ENCODE peak calls at places on chromosome X, in eight cellular contexts. Z is left cardiac atrium; T is right cardiac atrium; N is NCI-H748 treated with DMSO at 0.1 percent for 48 hours; S is fibroblast of lung; I is HT1080; F is RWPE2; J is stimulated activated CD8-positive, alpha-beta memory T cell treated with anti-CD3 and anti-CD28 coated beads, Interleukin-15, amount 100 ng/mL, for 24 hours. G is an unnamed sample.

GRCh38 chrX:100994352-100995281 is 25.1 kb downstream of the ARL13A start:
- DNase-seq in Z (no peak), T (no peak), N (no peak), S (peak; percentile 30), I (peak; percentile 79), F (no peak), J (no peak), G (no peak)

GRCh38 chrX:29468911-29469494 is 746.4 kb upstream of the MAGEB2 start:
- DNase-seq in Z (no peak), T (no peak), N (no peak), S (no peak), I (no peak), F (no peak), J (no peak), G (no peak)

GRCh38 chrX:54415534-54416350 is 24.5 kb upstream of the TSR2 start:
- DNase-seq in Z (no peak), T (no peak), N (no peak), S (peak; percentile 11), I (no peak), F (no peak), J (no peak), G (no peak)

GRCh38 chrX:14529288-14529989 is at the start of gene GLRA2:
- DNase-seq in Z (no peak), T (no peak), N (no peak), S (peak; percentile 24), I (no peak), F (no peak), J (no peak), G (peak; percentile 19)

GRCh38 chrX:153919281-153919680 is 6.8 kb downstream of the ARHGAP4 start:
- DNase-seq in Z (peak; percentile 14), T (no peak), N (no peak), S (no peak), I (no peak), F (peak; percentile 29), J (no peak), G (peak; percentile 84)

GRCh38 chrX:136574548-136574947 is 42.5 kb downstream of the VGLL1 start:
- DNase-seq in Z (no peak), T (no peak), N (peak; percentile 26), S (no peak), I (no peak), F (no peak), J (no peak), G (no peak)

GRCh38 chrX:46903458-46904242 is 8.6 kb upstream of the JADE3 start:
- DNase-seq in Z (peak; percentile 86), T (peak; percentile 92), N (peak; percentile 52), S (peak; percentile 73), I (peak; percentile 79), F (peak; percentile 55), J (no peak), G (peak; percentile 87)

GRCh38 chrX:56033495-56034180 is 198.5 kb upstream of the KLF8 start:
- DNase-seq in Z (no peak), T (no peak), N (no peak), S (no peak), I (no peak), F (no peak), J (no peak), G (no peak)

GRCh38 chrX:41590641-41591040 is 98.1 kb upstream of the GPR34 start:
- DNase-seq in Z (no peak), T (no peak), N (no peak), S (peak; percentile 5), I (no peak), F (no peak), J (no peak), G (no peak)

GRCh38 chrX:49278081-49278480 is 8.5 kb downstream of the PPP1R3F start:
- DNase-seq in Z (no peak), T (no peak), N (no peak), S (no peak), I (no peak), F (no peak), J (no peak), G (peak; percentile 29)

GRCh38 chrX:129696463-129697155 is 41.9 kb upstream of the APLN start:
- DNase-seq in Z (no peak), T (no peak), N (no peak), S (no peak), I (no peak), F (no peak), J (no peak), G (no peak)

GRCh38 chrX:47175588-47175980 is 18.0 kb upstream of the UBA1 start:
- DNase-seq in Z (no peak), T (no peak), N (no peak), S (no peak), I (no peak), F (no peak), J (no peak), G (no peak)

GRCh38 chrX:53135581-53135980 is 41.6 kb downstream of the KANTR start:
- DNase-seq in Z (no peak), T (no peak), N (no peak), S (no peak), I (no peak), F (no peak), J (no peak), G (no peak)

GRCh38 chrX:111467896-111468295 is 43.5 kb upstream of the SERTM2 start:
- DNase-seq in Z (peak; percentile 26), T (peak; percentile 84), N (no peak), S (no peak), I (no peak), F (no peak), J (no peak), G (no peak)

GRCh38 chrX:26100421-26100920 is 37.7 kb upstream of the MAGEB18 start:
- DNase-seq in Z (no peak), T (no peak), N (no peak), S (no peak), I (no peak), F (no peak), J (no peak), G (no peak)

GRCh38 chrX:19554786-19555185 is 39.5 kb upstream of the MAP3K15 start:
- DNase-seq in Z (no peak), T (no peak), N (no peak), S (peak; percentile 53), I (peak; percentile 68), F (no peak), J (no peak), G (peak; percentile 50)

GRCh38 chrX:115372026-115372610 is 82.6 kb downstream of the LUZP4 start:
- DNase-seq in Z (no peak), T (no peak), N (no peak), S (peak; percentile 77), I (peak; percentile 71), F (no peak), J (no peak), G (peak; percentile 27)

GRCh38 chrX:21926527-21927278 is 13.8 kb upstream of the SMS start:
- DNase-seq in Z (no peak), T (no peak), N (no peak), S (peak; percentile 96), I (peak; percentile 95), F (no peak), J (no peak), G (peak; percentile 91)

GRCh38 chrX:6644411-6644810 is 109.5 kb upstream of the VCX3A start:
- DNase-seq in Z (no peak), T (no peak), N (no peak), S (no peak), I (peak; percentile 4), F (no peak), J (no peak), G (no peak)

GRCh38 chrX:103100484-103100883 is 7.5 kb upstream of the NXF3 start:
- DNase-seq in Z (no peak), T (no peak), N (no peak), S (no peak), I (no peak), F (no peak), J (no peak), G (no peak)

GRCh38 chrX:1392376-1393130 is 640 bp upstream of the SLC25A6 start:
- DNase-seq in Z (peak; percentile 75), T (no peak), N (no peak), S (peak; percentile 76), I (peak; percentile 67), F (peak; percentile 87), J (peak; percentile 29), G (peak; percentile 95)

GRCh38 chrX:72569786-72570185 is 2.9 kb downstream of the HDAC8 start:
- DNase-seq in Z (no peak), T (no peak), N (no peak), S (peak; percentile 61), I (peak; percentile 56), F (no peak), J (no peak), G (no peak)

GRCh38 chrX:9555354-9555753 is 90.5 kb downstream of the TBL1X start:
- DNase-seq in Z (no peak), T (no peak), N (no peak), S (no peak), I (no peak), F (no peak), J (no peak), G (no peak)

GRCh38 chrX:40474205-40474626 is 106.6 kb upstream of the ATP6AP2 start:
- DNase-seq in Z (no peak), T (peak; percentile 62), N (no peak), S (no peak), I (no peak), F (no peak), J (no peak), G (no peak)

GRCh38 chrX:132218100-132218807 is 993 bp downstream of the RAP2C start:
- DNase-seq in Z (peak; percentile 86), T (peak; percentile 93), N (peak; percentile 36), S (peak; percentile 88), I (peak; percentile 69), F (peak; percentile 82), J (peak; percentile 58), G (peak; percentile 94)

GRCh38 chrX:39472161-39472560 is 625.6 kb downstream of the BCOR start:
- DNase-seq in Z (no peak), T (no peak), N (no peak), S (no peak), I (no peak), F (no peak), J (no peak), G (no peak)

GRCh38 chrX:132184871-132185270 is 34.4 kb downstream of the RAP2C start:
- DNase-seq in Z (no peak), T (no peak), N (no peak), S (no peak), I (no peak), F (no peak), J (no peak), G (no peak)

GRCh38 chrX:2974946-2975345 is 31.4 kb upstream of the ARSH start:
- DNase-seq in Z (no peak), T (no peak), N (no peak), S (no peak), I (no peak), F (no peak), J (no peak), G (no peak)

GRCh38 chrX:10612215-10612614 is 8.2 kb downstream of the MID1 start:
- DNase-seq in Z (no peak), T (no peak), N (no peak), S (peak; percentile 70), I (peak; percentile 65), F (no peak), J (no peak), G (no peak)

GRCh38 chrX:38375888-38376287 is 23.5 kb downstream of the OTC start:
- DNase-seq in Z (no peak), T (no peak), N (peak; percentile 5), S (peak; percentile 1), I (peak; percentile 0), F (no peak), J (no peak), G (no peak)

GRCh38 chrX:134460005-134460860 is at the start of gene HPRT1:
- DNase-seq in Z (peak; percentile 88), T (peak; percentile 94), N (peak; percentile 8), S (peak; percentile 69), I (peak; percentile 71), F (peak; percentile 73), J (peak; percentile 46), G (peak; percentile 89)

GRCh38 chrX:147953976-147954375 is 27.2 kb upstream of the FMR1NB start:
- DNase-seq in Z (peak; percentile 23), T (peak; percentile 70), N (no peak), S (no peak), I (no peak), F (no peak), J (no peak), G (no peak)

GRCh38 chrX:41695464-41695863 is 6.7 kb downstream of the GPR34 start:
- DNase-seq in Z (no peak), T (no peak), N (no peak), S (peak; percentile 86), I (peak; percentile 0), F (no peak), J (no peak), G (no peak)

GRCh38 chrX:7514871-7515599 is 327.9 kb upstream of the VCX start:
- DNase-seq in Z (no peak), T (no peak), N (no peak), S (no peak), I (peak; percentile 71), F (no peak), J (no peak), G (no peak)